ENCODE peak calls at places on chromosomes 1 and 21, in nine cellular contexts. X, S, P, B, M, O, Y, E and C are unnamed samples.

GRCh38 chr1:48105167-48105566 is 108.0 kb upstream of the TRABD2B start:
- DNase-seq in Y (no peak), O (no peak), E (no peak), B (no peak), X (no peak), P (no peak), S (no peak), M (no peak), C (no peak)

GRCh38 chr1:193749868-193750267 is 563.5 kb upstream of the B3GALT2 start:
- DNase-seq in Y (no peak), X (no peak), B (no peak), O (no peak), P (no peak), E (no peak), S (no peak), M (no peak), C (no peak)

GRCh38 chr1:93349231-93350135 is 3.8 kb downstream of the DR1 start:
- DNase-seq in E (no peak), M (no peak), O (no peak), Y (peak; percentile 36), X (no peak), P (no peak), B (no peak), S (no peak), C (no peak)

GRCh38 chr1:54614024-54614423 is 9.3 kb downstream of the FAM151A start:
- DNase-seq in M (no peak), P (no peak), O (no peak), E (no peak), Y (no peak), X (no peak), B (no peak), S (no peak), C (no peak)

GRCh38 chr1:234111458-234112142 is 207.1 kb downstream of the SLC35F3 start:
- DNase-seq in Y (peak; percentile 40), O (no peak), S (peak; percentile 68), P (peak; percentile 64), B (peak; percentile 16), E (no peak), X (no peak), M (peak; percentile 7), C (no peak)

GRCh38 chr1:1619917-1620361 is 4.6 kb downstream of the MIB2 start:
- DNase-seq in O (no peak), M (no peak), E (peak; percentile 64), B (no peak), S (no peak), X (no peak), P (no peak), Y (no peak), C (no peak)

GRCh38 chr1:93566227-93566626 is 115.4 kb downstream of the BCAR3 start:
- DNase-seq in P (no peak), S (no peak), X (no peak), O (no peak), M (no peak), Y (peak; percentile 31), E (peak; percentile 40), B (no peak), C (no peak)

GRCh38 chr1:45979074-45979777 is 153.2 kb downstream of the PIK3R3 start:
- DNase-seq in O (no peak), B (peak; percentile 15), Y (peak; percentile 27), X (no peak), E (no peak), S (no peak), M (no peak), P (peak; percentile 95), C (no peak)

GRCh38 chr1:117146067-117146466 is 24.5 kb upstream of the TRIM45 start:
- DNase-seq in E (no peak), S (no peak), Y (no peak), M (no peak), X (no peak), O (no peak), P (no peak), B (no peak), C (no peak)

GRCh38 chr1:3440282-3440681 is 14.2 kb upstream of the ARHGEF16 start:
- DNase-seq in X (no peak), M (no peak), P (no peak), E (peak; percentile 2), S (no peak), B (no peak), Y (no peak), O (no peak), C (no peak)

GRCh38 chr1:157262422-157262821 is 124.2 kb upstream of the ETV3 start:
- DNase-seq in P (no peak), M (no peak), E (no peak), S (no peak), Y (no peak), O (no peak), X (no peak), B (no peak), C (no peak)

GRCh38 chr1:165114022-165114888 is 242.3 kb downstream of the LMX1A start:
- DNase-seq in O (no peak), B (peak; percentile 15), P (peak; percentile 26), S (no peak), X (no peak), Y (peak; percentile 22), M (peak; percentile 52), E (no peak), C (no peak)

GRCh38 chr1:29698033-29698432 is 461.7 kb downstream of the PTPRU start:
- DNase-seq in P (no peak), S (peak; percentile 60), B (peak; percentile 68), M (peak; percentile 61), O (no peak), E (no peak), Y (peak; percentile 75), X (no peak), C (no peak)

GRCh38 chr1:226586116-226586515 is 37.6 kb downstream of the STUM start:
- DNase-seq in O (no peak), S (no peak), B (no peak), P (no peak), Y (no peak), M (no peak), E (no peak), X (no peak), C (no peak)

GRCh38 chr1:69649383-69649782 is 81.7 kb downstream of the LRRC7 start:
- DNase-seq in E (no peak), M (no peak), B (no peak), O (no peak), X (no peak), Y (no peak), S (no peak), P (no peak), C (no peak)

GRCh38 chr1:201536542-201536941 is 2.4 kb upstream of the NAV1 start:
- DNase-seq in M (peak; percentile 86), B (peak; percentile 86), O (no peak), Y (peak; percentile 93), X (peak; percentile 79), P (no peak), E (peak; percentile 69), S (no peak), C (no peak)

GRCh38 chr1:21706151-21706835 is 37.1 kb upstream of the RAP1GAP start:
- DNase-seq in B (peak; percentile 16), O (no peak), E (no peak), X (peak; percentile 10), M (peak; percentile 29), P (no peak), S (no peak), Y (peak; percentile 20), C (no peak)

GRCh38 chr1:235567812-235568444 is 63.7 kb upstream of the B3GALNT2 start:
- DNase-seq in B (no peak), O (no peak), X (no peak), Y (no peak), M (no peak), P (no peak), S (no peak), E (no peak), C (no peak)

GRCh38 chr1:109532365-109533136 is 7.1 kb upstream of the GPR61 start:
- DNase-seq in S (peak; percentile 86), M (peak; percentile 66), B (peak; percentile 58), P (no peak), E (peak; percentile 85), O (no peak), X (no peak), Y (peak; percentile 65), C (peak; percentile 40)

DNA sequence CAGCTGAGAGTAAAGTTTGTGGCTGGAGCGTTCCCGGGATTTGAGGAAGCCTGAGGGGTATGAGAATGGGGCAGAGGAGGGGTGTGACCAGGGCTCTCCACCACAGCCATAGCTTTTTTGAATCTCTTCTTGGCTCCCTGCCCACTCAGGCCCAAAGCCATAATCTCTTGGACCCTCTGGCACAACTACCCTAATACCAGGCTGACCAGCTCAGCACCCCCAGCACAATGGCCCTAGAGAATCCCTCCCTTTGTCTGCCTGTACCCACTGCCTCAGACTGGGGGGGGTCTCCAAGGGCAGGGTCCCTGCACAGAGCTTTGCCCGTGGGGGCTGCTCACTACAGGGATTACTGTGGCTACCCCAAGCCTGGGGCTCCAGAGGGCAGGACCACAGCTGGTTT is 7.5 kb downstream of the DENND4B start:
- DNase-seq in P (no peak), S (peak; percentile 50), E (no peak), X (no peak), B (no peak), M (no peak), Y (no peak), O (no peak), C (no peak)
- H3K4me3 ChIP-seq in P (no peak overlapping the region), S (no peak overlapping the region), E (no peak overlapping the region), X (no peak overlapping the region), B (no peak overlapping the region), M (no peak overlapping the region), Y (no peak overlapping the region), O (no peak overlapping the region), C (no peak overlapping the region)

GRCh38 chr21:14383596-14384210 is 757 bp upstream of the HSPA13 start:
- DNase-seq in S (no peak), Y (peak; percentile 31), P (no peak), E (no peak), M (peak; percentile 1), X (no peak), B (peak; percentile 2), O (no peak), C (peak; percentile 43)
- TF ChIP-seq CTCF in S (no peak), Y (no peak), P (no peak), E (no peak), M (peak; percentile 4), X (no peak), B (no peak), O (no peak), C (no peak)

DNA sequence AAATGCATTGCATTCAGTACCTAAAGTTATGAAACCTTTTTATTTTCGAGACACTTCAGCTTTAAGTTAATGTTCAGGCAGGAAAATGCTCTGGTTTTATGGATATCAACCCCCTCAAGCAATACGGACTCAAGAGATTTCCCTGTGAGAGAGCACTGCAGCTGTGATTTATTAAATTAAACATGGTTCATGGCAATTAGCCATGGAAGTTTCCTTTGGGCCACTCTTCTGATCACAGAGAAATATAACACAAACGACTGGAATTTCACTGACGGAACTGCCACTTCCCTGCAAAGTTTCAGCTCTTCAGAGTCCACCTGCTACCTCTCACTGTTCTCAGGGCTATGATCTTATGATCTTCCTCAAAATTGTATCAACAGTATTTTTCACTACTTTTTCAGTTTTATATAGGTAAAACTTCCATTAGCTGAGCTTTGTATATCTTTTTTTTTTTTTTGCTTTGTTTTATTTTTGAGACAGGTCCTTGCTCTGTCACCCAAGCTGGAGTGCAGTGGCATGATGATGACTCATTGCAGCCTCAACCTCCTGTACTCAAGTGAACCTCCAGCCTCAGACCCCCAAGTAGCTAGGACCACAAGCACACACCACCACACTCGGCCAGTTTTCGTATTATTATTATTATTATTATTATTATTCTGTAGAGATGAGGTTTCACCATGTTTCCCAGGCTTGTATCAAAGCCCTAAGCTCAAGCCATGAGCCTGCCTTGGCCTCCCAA is 923.2 kb upstream of the TMPRSS15 start:
- DNase-seq in E (no peak), P (no peak), B (no peak), X (no peak), M (no peak), S (no peak), O (no peak), Y (no peak), C (no peak)
- H3K4me3 ChIP-seq in E (no peak overlapping the region), P (no peak overlapping the region), B (no peak overlapping the region), X (no peak overlapping the region), M (no peak overlapping the region), S (no peak overlapping the region), O (no peak overlapping the region), Y (no peak overlapping the region), C (no peak overlapping the region)

GRCh38 chr1:98669355-98670296 is 8.1 kb downstream of the SNX7 start:
- DNase-seq in O (no peak), P (no peak), M (no peak), E (no peak), B (peak; percentile 32), S (no peak), X (no peak), Y (peak; percentile 79), C (no peak)
- TF ChIP-seq CTCF in O (no peak), P (no peak), M (no peak), E (no peak), B (no peak), S (no peak), X (no peak), Y (no peak), C (no peak)